ENCODE peak calls at places on chromosomes 12 and 14, in eight cellular contexts. One of them, this sample, is unnamed.
A peak's percentile ranks its signal among the peaks of the same experiment; 100 is the strongest.

GRCh38 chr14:21097616-21098133 is 780 bp downstream of the ZNF219 start:
- DNase-seq in mucosa of descending colon: peak; percentile 72
- DNase-seq in left ventricle myocardium inferior: no peak
- DNase-seq in mesendoderm: peak; percentile 45
- DNase-seq in cardiac muscle cell: peak; percentile 62
- DNase-seq in PC-3: no peak
- DNase-seq in BE2C: no peak
- DNase-seq in adipocyte: peak; percentile 37
- DNase-seq in this sample: peak; percentile 84

GRCh38 chr12:116642683-116643082 is 83.5 kb downstream of the MAP1LC3B2 start:
- DNase-seq in mucosa of descending colon: no peak
- DNase-seq in left ventricle myocardium inferior: no peak
- DNase-seq in mesendoderm: no peak
- DNase-seq in cardiac muscle cell: no peak
- DNase-seq in PC-3: no peak
- DNase-seq in BE2C: no peak
- DNase-seq in adipocyte: no peak
- DNase-seq in this sample: no peak

GRCh38 chr14:56412453-56413434 is 166.9 kb upstream of the TMEM260 start:
- DNase-seq in mucosa of descending colon: no peak
- DNase-seq in left ventricle myocardium inferior: no peak
- DNase-seq in mesendoderm: no peak
- DNase-seq in cardiac muscle cell: no peak
- DNase-seq in PC-3: no peak
- DNase-seq in BE2C: no peak
- DNase-seq in adipocyte: no peak
- DNase-seq in this sample: no peak

GRCh38 chr12:110314308-110314707 is 33.3 kb downstream of the ATP2A2 start:
- DNase-seq in mucosa of descending colon: no peak
- DNase-seq in left ventricle myocardium inferior: no peak
- DNase-seq in mesendoderm: no peak
- DNase-seq in cardiac muscle cell: no peak
- DNase-seq in PC-3: peak; percentile 61
- DNase-seq in BE2C: no peak
- DNase-seq in adipocyte: peak; percentile 67
- DNase-seq in this sample: no peak

GRCh38 chr14:20610002-20610765 is 19.0 kb upstream of the RNASE12 start:
- DNase-seq in mucosa of descending colon: peak; percentile 84
- DNase-seq in left ventricle myocardium inferior: peak; percentile 79
- DNase-seq in mesendoderm: peak; percentile 90
- DNase-seq in cardiac muscle cell: peak; percentile 69
- DNase-seq in PC-3: peak; percentile 91
- DNase-seq in BE2C: peak; percentile 81
- DNase-seq in adipocyte: peak; percentile 80
- DNase-seq in this sample: peak; percentile 86

GRCh38 chr14:70622111-70622712 is 19.5 kb upstream of the TTC9 start:
- DNase-seq in mucosa of descending colon: no peak
- DNase-seq in left ventricle myocardium inferior: no peak
- DNase-seq in mesendoderm: peak; percentile 89
- DNase-seq in cardiac muscle cell: peak; percentile 74
- DNase-seq in PC-3: peak; percentile 82
- DNase-seq in BE2C: peak; percentile 25
- DNase-seq in adipocyte: peak; percentile 43
- DNase-seq in this sample: peak; percentile 91

GRCh38 chr12:124581792-124582424 is 14.5 kb upstream of the NCOR2 start:
- DNase-seq in mucosa of descending colon: no peak
- DNase-seq in left ventricle myocardium inferior: peak; percentile 44
- DNase-seq in mesendoderm: no peak
- DNase-seq in cardiac muscle cell: no peak
- DNase-seq in PC-3: no peak
- DNase-seq in BE2C: no peak
- DNase-seq in adipocyte: no peak
- DNase-seq in this sample: no peak

GRCh38 chr14:38774162-38774561 is 328.9 kb downstream of the SEC23A start:
- DNase-seq in mucosa of descending colon: no peak
- DNase-seq in left ventricle myocardium inferior: no peak
- DNase-seq in mesendoderm: no peak
- DNase-seq in cardiac muscle cell: no peak
- DNase-seq in PC-3: no peak
- DNase-seq in BE2C: no peak
- DNase-seq in adipocyte: no peak
- DNase-seq in this sample: no peak

GRCh38 chr12:15276088-15276698 is 46.1 kb upstream of the PTPRO start:
- DNase-seq in mucosa of descending colon: no peak
- DNase-seq in left ventricle myocardium inferior: no peak
- DNase-seq in mesendoderm: peak; percentile 57
- DNase-seq in cardiac muscle cell: peak; percentile 52
- DNase-seq in PC-3: peak; percentile 70
- DNase-seq in BE2C: peak; percentile 37
- DNase-seq in adipocyte: peak; percentile 70
- DNase-seq in this sample: peak; percentile 77

GRCh38 chr12:52836042-52836466 is 1.9 kb upstream of the KRT79 start:
- DNase-seq in mucosa of descending colon: no peak
- DNase-seq in left ventricle myocardium inferior: no peak
- DNase-seq in mesendoderm: no peak
- DNase-seq in cardiac muscle cell: no peak
- DNase-seq in PC-3: peak; percentile 51
- DNase-seq in BE2C: no peak
- DNase-seq in adipocyte: peak; percentile 42
- DNase-seq in this sample: no peak

GRCh38 chr14:96380735-96381134 is 11.2 kb upstream of the AK7 start:
- DNase-seq in mucosa of descending colon: no peak
- DNase-seq in left ventricle myocardium inferior: no peak
- DNase-seq in mesendoderm: no peak
- DNase-seq in cardiac muscle cell: no peak
- DNase-seq in PC-3: no peak
- DNase-seq in BE2C: no peak
- DNase-seq in adipocyte: no peak
- DNase-seq in this sample: no peak

GRCh38 chr12:124709722-124710656 is 142.6 kb upstream of the NCOR2 start:
- DNase-seq in mucosa of descending colon: no peak
- DNase-seq in left ventricle myocardium inferior: no peak
- DNase-seq in mesendoderm: no peak
- DNase-seq in cardiac muscle cell: no peak
- DNase-seq in PC-3: no peak
- DNase-seq in BE2C: no peak
- DNase-seq in adipocyte: peak; percentile 62
- DNase-seq in this sample: no peak

GRCh38 chr14:58823309-58823708 is 185.5 kb downstream of the DACT1 start:
- DNase-seq in mucosa of descending colon: no peak
- DNase-seq in left ventricle myocardium inferior: no peak
- DNase-seq in mesendoderm: no peak
- DNase-seq in cardiac muscle cell: no peak
- DNase-seq in PC-3: no peak
- DNase-seq in BE2C: no peak
- DNase-seq in adipocyte: no peak
- DNase-seq in this sample: no peak

GRCh38 chr12:93780115-93780641 is 103.0 kb downstream of the CRADD start:
- DNase-seq in mucosa of descending colon: no peak
- DNase-seq in left ventricle myocardium inferior: no peak
- DNase-seq in mesendoderm: no peak
- DNase-seq in cardiac muscle cell: no peak
- DNase-seq in PC-3: no peak
- DNase-seq in BE2C: no peak
- DNase-seq in adipocyte: no peak
- DNase-seq in this sample: no peak

GRCh38 chr12:42140901-42141300 is 3.8 kb downstream of the GXYLT1 start:
- DNase-seq in mucosa of descending colon: no peak
- DNase-seq in left ventricle myocardium inferior: no peak
- DNase-seq in mesendoderm: peak; percentile 50
- DNase-seq in cardiac muscle cell: peak; percentile 37
- DNase-seq in PC-3: peak; percentile 62
- DNase-seq in BE2C: no peak
- DNase-seq in adipocyte: peak; percentile 37
- DNase-seq in this sample: no peak

GRCh38 chr14:67526676-67527459 is 6.2 kb upstream of the PLEKHH1 start:
- DNase-seq in mucosa of descending colon: peak; percentile 46
- DNase-seq in left ventricle myocardium inferior: no peak
- DNase-seq in mesendoderm: peak; percentile 90
- DNase-seq in cardiac muscle cell: peak; percentile 53
- DNase-seq in PC-3: peak; percentile 63
- DNase-seq in BE2C: peak; percentile 44
- DNase-seq in adipocyte: peak; percentile 63
- DNase-seq in this sample: peak; percentile 89

GRCh38 chr12:76144253-76144564 is 59.7 kb upstream of the NAP1L1 start:
- DNase-seq in mucosa of descending colon: no peak
- DNase-seq in left ventricle myocardium inferior: no peak
- DNase-seq in mesendoderm: no peak
- DNase-seq in cardiac muscle cell: peak; percentile 76
- DNase-seq in PC-3: peak; percentile 32
- DNase-seq in BE2C: peak; percentile 39
- DNase-seq in adipocyte: peak; percentile 42
- DNase-seq in this sample: no peak

GRCh38 chr14:77505031-77505430 is 6.4 kb upstream of the ISM2 start:
- DNase-seq in mucosa of descending colon: no peak
- DNase-seq in left ventricle myocardium inferior: no peak
- DNase-seq in mesendoderm: no peak
- DNase-seq in cardiac muscle cell: no peak
- DNase-seq in PC-3: no peak
- DNase-seq in BE2C: no peak
- DNase-seq in adipocyte: no peak
- DNase-seq in this sample: no peak

GRCh38 chr14:70317969-70318634 is 41.4 kb downstream of the COX16 start:
- DNase-seq in mucosa of descending colon: no peak
- DNase-seq in left ventricle myocardium inferior: no peak
- DNase-seq in mesendoderm: peak; percentile 81
- DNase-seq in cardiac muscle cell: peak; percentile 71
- DNase-seq in PC-3: peak; percentile 73
- DNase-seq in BE2C: peak; percentile 34
- DNase-seq in adipocyte: peak; percentile 65
- DNase-seq in this sample: peak; percentile 82

GRCh38 chr14:23568600-23569310 is 1.2 kb upstream of the AP1G2 start:
- DNase-seq in mucosa of descending colon: no peak
- DNase-seq in left ventricle myocardium inferior: no peak
- DNase-seq in mesendoderm: peak; percentile 67
- DNase-seq in cardiac muscle cell: peak; percentile 59
- DNase-seq in PC-3: peak; percentile 41
- DNase-seq in BE2C: peak; percentile 65
- DNase-seq in adipocyte: peak; percentile 28
- DNase-seq in this sample: peak; percentile 79

DNA sequence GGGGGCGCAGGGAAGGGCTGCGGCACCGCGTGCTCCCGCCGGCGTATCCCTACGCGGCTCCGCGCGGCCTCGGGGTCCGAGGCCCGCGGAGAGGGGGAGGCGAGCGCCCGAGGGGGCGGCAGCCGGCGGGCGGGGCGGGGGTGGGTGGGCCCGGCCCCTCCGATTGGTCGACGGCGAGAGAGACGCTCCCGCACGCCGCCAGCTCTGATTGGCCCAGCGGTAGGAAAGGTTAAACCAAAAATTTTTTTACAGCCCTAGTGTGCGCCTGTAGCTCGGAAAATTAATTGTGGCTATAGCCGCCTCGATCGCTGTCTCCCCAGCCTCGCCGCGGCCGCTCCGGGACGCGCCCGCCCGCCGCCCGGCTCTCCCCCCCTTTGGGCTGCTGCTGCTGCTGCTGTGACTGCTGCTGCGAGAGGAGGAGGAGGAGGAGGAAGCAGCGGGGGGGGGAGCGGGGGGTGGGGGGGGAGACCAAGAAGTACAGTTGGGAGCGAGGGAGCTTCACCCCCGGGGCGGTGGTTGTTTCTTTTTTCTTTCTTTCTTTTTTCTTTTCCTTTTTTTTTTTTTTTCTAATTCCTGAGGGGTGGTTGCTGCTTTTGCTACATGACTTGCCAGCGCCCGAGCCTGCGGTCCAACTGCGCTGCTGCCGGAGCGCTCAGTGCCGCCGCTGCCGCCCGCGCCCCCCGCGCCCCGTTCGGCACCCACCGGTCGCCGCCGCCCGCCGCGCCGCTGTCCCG is at the start of gene FOXG1:
- DNase-seq in mucosa of descending colon: no peak
- DNase-seq in left ventricle myocardium inferior: no peak
- DNase-seq in mesendoderm: peak; percentile 87
- DNase-seq in cardiac muscle cell: peak; percentile 56
- DNase-seq in PC-3: no peak
- DNase-seq in BE2C: no peak
- DNase-seq in adipocyte: no peak
- DNase-seq in this sample: peak; percentile 88
- H3K4me3 ChIP-seq in mucosa of descending colon: no peak within 1 kb of the TSS
- H3K4me3 ChIP-seq in left ventricle myocardium inferior: peak within 1 kb of the TSS; percentile 59
- H3K4me3 ChIP-seq in mesendoderm: peak within 1 kb of the TSS; percentile 8
- H3K4me3 ChIP-seq in cardiac muscle cell: peak within 1 kb of the TSS; percentile 28
- H3K4me3 ChIP-seq in PC-3: no peak within 1 kb of the TSS
- H3K4me3 ChIP-seq in BE2C: no peak within 1 kb of the TSS
- H3K4me3 ChIP-seq in adipocyte: peak within 1 kb of the TSS; percentile 68
- H3K4me3 ChIP-seq in this sample: peak within 1 kb of the TSS; percentile 82

DNA sequence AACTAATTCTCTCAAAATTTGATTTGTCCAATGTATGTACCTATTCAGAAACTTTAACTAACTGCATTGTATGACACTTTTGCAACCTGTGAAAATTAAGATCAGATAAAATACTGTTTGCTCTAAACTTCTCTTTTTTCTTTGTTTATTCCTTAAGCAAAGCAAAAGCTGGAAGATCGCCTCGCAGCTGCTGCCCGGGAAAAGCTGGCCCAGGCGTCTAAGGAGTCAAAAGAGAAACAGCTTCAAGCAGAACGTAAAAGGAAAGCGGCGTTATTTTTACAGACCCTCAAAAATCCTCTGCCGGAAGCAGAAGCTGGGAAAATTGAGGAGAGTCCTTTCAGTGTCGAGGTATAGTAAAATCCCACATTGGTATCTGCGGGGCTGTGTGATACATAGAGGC is 55.1 kb downstream of the SFSWAP start:
- DNase-seq in mucosa of descending colon: no peak
- DNase-seq in left ventricle myocardium inferior: no peak
- DNase-seq in mesendoderm: no peak
- DNase-seq in cardiac muscle cell: no peak
- DNase-seq in PC-3: no peak
- DNase-seq in BE2C: no peak
- DNase-seq in adipocyte: no peak
- DNase-seq in this sample: no peak
- H3K4me3 ChIP-seq in mucosa of descending colon: no peak overlapping the region
- H3K4me3 ChIP-seq in left ventricle myocardium inferior: no peak overlapping the region
- H3K4me3 ChIP-seq in mesendoderm: no peak overlapping the region
- H3K4me3 ChIP-seq in cardiac muscle cell: no peak overlapping the region
- H3K4me3 ChIP-seq in PC-3: no peak overlapping the region
- H3K4me3 ChIP-seq in BE2C: no peak overlapping the region
- H3K4me3 ChIP-seq in adipocyte: no peak overlapping the region
- H3K4me3 ChIP-seq in this sample: no peak overlapping the region

DNA sequence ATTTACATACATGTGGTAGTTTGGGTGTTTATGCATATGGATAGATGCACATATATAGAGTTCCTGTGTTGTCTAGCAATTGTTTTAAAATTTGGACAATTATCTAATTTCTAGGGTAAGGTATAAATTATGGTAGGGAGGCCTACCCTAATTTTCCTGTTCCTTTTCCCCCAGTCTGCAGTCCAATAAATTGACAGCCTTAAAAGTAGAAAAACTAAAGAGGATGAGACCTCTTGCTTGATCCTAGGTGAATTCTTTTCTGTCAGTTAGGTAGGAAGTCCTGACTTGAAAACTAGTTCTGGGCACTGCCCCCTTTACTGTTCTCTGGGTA is 2.1 kb upstream of the CDKN1B start:
- DNase-seq in mucosa of descending colon: no peak
- DNase-seq in left ventricle myocardium inferior: no peak
- DNase-seq in mesendoderm: no peak
- DNase-seq in cardiac muscle cell: no peak
- DNase-seq in PC-3: no peak
- DNase-seq in BE2C: no peak
- DNase-seq in adipocyte: no peak
- DNase-seq in this sample: no peak
- H3K4me3 ChIP-seq in mucosa of descending colon: no peak overlapping the region
- H3K4me3 ChIP-seq in left ventricle myocardium inferior: peak overlapping the region; percentile 76
- H3K4me3 ChIP-seq in mesendoderm: no peak overlapping the region
- H3K4me3 ChIP-seq in cardiac muscle cell: no peak overlapping the region
- H3K4me3 ChIP-seq in PC-3: peak overlapping the region; percentile 70
- H3K4me3 ChIP-seq in BE2C: no peak overlapping the region
- H3K4me3 ChIP-seq in adipocyte: no peak overlapping the region
- H3K4me3 ChIP-seq in this sample: peak overlapping the region; percentile 98

GRCh38 chr12:54020587-54020969 is 7.7 kb upstream of the HOXC6 start:
- DNase-seq in mucosa of descending colon: no peak
- DNase-seq in left ventricle myocardium inferior: no peak
- DNase-seq in mesendoderm: no peak
- DNase-seq in cardiac muscle cell: no peak
- DNase-seq in PC-3: no peak
- DNase-seq in BE2C: no peak
- DNase-seq in adipocyte: no peak
- DNase-seq in this sample: no peak
- H3K4me3 ChIP-seq in mucosa of descending colon: no peak overlapping the region
- H3K4me3 ChIP-seq in left ventricle myocardium inferior: peak overlapping the region; percentile 40
- H3K4me3 ChIP-seq in mesendoderm: no peak overlapping the region
- H3K4me3 ChIP-seq in cardiac muscle cell: no peak overlapping the region
- H3K4me3 ChIP-seq in PC-3: no peak overlapping the region
- H3K4me3 ChIP-seq in BE2C: peak overlapping the region; percentile 80
- H3K4me3 ChIP-seq in adipocyte: peak overlapping the region; percentile 82
- H3K4me3 ChIP-seq in this sample: no peak overlapping the region